ENCODE peak calls at places on chromosome 14, in four cellular contexts. One of them, this sample, is unnamed.
A peak's percentile ranks its signal among the peaks of the same experiment; 100 is the strongest.

GRCh38 chr14:101194356-101195308 is 291.1 kb upstream of the RTL1 start:
- DNase-seq in left lung: peak; percentile 20
- DNase-seq in psoas muscle: no peak
- DNase-seq in activated B cell treated with CpG ODN at 0.5 μM for 24 hours: no peak
- DNase-seq in this sample: no peak

GRCh38 chr14:24110060-24110459 is 4.5 kb upstream of the DCAF11 start:
- DNase-seq in psoas muscle: no peak
- DNase-seq in left lung: no peak
- DNase-seq in activated B cell treated with CpG ODN at 0.5 μM for 24 hours: no peak
- DNase-seq in this sample: no peak

GRCh38 chr14:70808402-70809237 is 693 bp downstream of the MAP3K9 start:
- DNase-seq in left lung: peak; percentile 43
- DNase-seq in psoas muscle: peak; percentile 57
- DNase-seq in activated B cell treated with CpG ODN at 0.5 μM for 24 hours: peak; percentile 44
- DNase-seq in this sample: peak; percentile 49

GRCh38 chr14:24351517-24351916 is 11.7 kb upstream of the RIPK3 start:
- DNase-seq in left lung: no peak
- DNase-seq in psoas muscle: no peak
- DNase-seq in activated B cell treated with CpG ODN at 0.5 μM for 24 hours: no peak
- DNase-seq in this sample: no peak

GRCh38 chr14:99261916-99262787 is 9.8 kb downstream of the BCL11B start:
- DNase-seq in left lung: no peak
- DNase-seq in psoas muscle: no peak
- DNase-seq in activated B cell treated with CpG ODN at 0.5 μM for 24 hours: no peak
- DNase-seq in this sample: no peak

GRCh38 chr14:104376202-104377140 is 203.1 kb upstream of the C14orf180 start:
- DNase-seq in psoas muscle: peak; percentile 28
- DNase-seq in left lung: no peak
- DNase-seq in activated B cell treated with CpG ODN at 0.5 μM for 24 hours: no peak
- DNase-seq in this sample: no peak

GRCh38 chr14:96888593-96888992 is 91.4 kb downstream of the VRK1 start:
- DNase-seq in psoas muscle: no peak
- DNase-seq in left lung: no peak
- DNase-seq in activated B cell treated with CpG ODN at 0.5 μM for 24 hours: no peak
- DNase-seq in this sample: no peak

GRCh38 chr14:24761141-24761540 is 127.2 kb upstream of the GZMB start:
- DNase-seq in activated B cell treated with CpG ODN at 0.5 μM for 24 hours: no peak
- DNase-seq in psoas muscle: no peak
- DNase-seq in left lung: no peak
- DNase-seq in this sample: no peak

GRCh38 chr14:31893156-31893813 is 183.8 kb upstream of the ARHGAP5 start:
- DNase-seq in psoas muscle: no peak
- DNase-seq in left lung: no peak
- DNase-seq in activated B cell treated with CpG ODN at 0.5 μM for 24 hours: no peak
- DNase-seq in this sample: peak; percentile 23

GRCh38 chr14:93301821-93302447 is 30.9 kb downstream of the BTBD7 start:
- DNase-seq in psoas muscle: no peak
- DNase-seq in activated B cell treated with CpG ODN at 0.5 μM for 24 hours: no peak
- DNase-seq in left lung: no peak
- DNase-seq in this sample: no peak

GRCh38 chr14:100375273-100375962 is 52.3 kb downstream of the SLC25A47 start:
- DNase-seq in left lung: peak; percentile 85
- DNase-seq in psoas muscle: peak; percentile 83
- DNase-seq in activated B cell treated with CpG ODN at 0.5 μM for 24 hours: peak; percentile 44
- DNase-seq in this sample: no peak

GRCh38 chr14:98834119-98834518 is 437.9 kb downstream of the BCL11B start:
- DNase-seq in psoas muscle: no peak
- DNase-seq in activated B cell treated with CpG ODN at 0.5 μM for 24 hours: no peak
- DNase-seq in left lung: no peak
- DNase-seq in this sample: no peak

GRCh38 chr14:95467657-95468056 is 48.8 kb downstream of the SYNE3 start:
- DNase-seq in psoas muscle: no peak
- DNase-seq in left lung: no peak
- DNase-seq in activated B cell treated with CpG ODN at 0.5 μM for 24 hours: no peak
- DNase-seq in this sample: no peak

GRCh38 chr14:85852900-85853299 is 323.0 kb downstream of the FLRT2 start:
- DNase-seq in psoas muscle: no peak
- DNase-seq in activated B cell treated with CpG ODN at 0.5 μM for 24 hours: no peak
- DNase-seq in left lung: no peak
- DNase-seq in this sample: no peak

GRCh38 chr14:85853996-85854526 is 324.1 kb downstream of the FLRT2 start:
- DNase-seq in psoas muscle: no peak
- DNase-seq in left lung: no peak
- DNase-seq in activated B cell treated with CpG ODN at 0.5 μM for 24 hours: no peak
- DNase-seq in this sample: no peak

GRCh38 chr14:85856430-85856829 is 326.5 kb downstream of the FLRT2 start:
- DNase-seq in psoas muscle: no peak
- DNase-seq in activated B cell treated with CpG ODN at 0.5 μM for 24 hours: no peak
- DNase-seq in left lung: no peak
- DNase-seq in this sample: no peak
- TF ChIP-seq CTCF in psoas muscle: no peak
- TF ChIP-seq CTCF in activated B cell treated with CpG ODN at 0.5 μM for 24 hours: no peak
- TF ChIP-seq CTCF in left lung: no peak
- TF ChIP-seq CTCF in this sample: peak; percentile 9

GRCh38 chr14:75002392-75003249 is at the start of gene EIF2B2:
- DNase-seq in psoas muscle: peak; percentile 99
- DNase-seq in left lung: peak; percentile 98
- DNase-seq in activated B cell treated with CpG ODN at 0.5 μM for 24 hours: peak; percentile 97
- DNase-seq in this sample: peak; percentile 96
- TF ChIP-seq CTCF in psoas muscle: peak; percentile 20
- TF ChIP-seq CTCF in left lung: peak; percentile 33
- TF ChIP-seq CTCF in activated B cell treated with CpG ODN at 0.5 μM for 24 hours: no peak
- TF ChIP-seq CTCF in this sample: peak; percentile 30

GRCh38 chr14:39433452-39433813 is 1.2 kb upstream of the FBXO33 start:
- DNase-seq in activated B cell treated with CpG ODN at 0.5 μM for 24 hours: no peak
- DNase-seq in left lung: no peak
- DNase-seq in psoas muscle: no peak
- DNase-seq in this sample: no peak

GRCh38 chr14:39431416-39432178 is 636 bp downstream of the FBXO33 start:
- DNase-seq in activated B cell treated with CpG ODN at 0.5 μM for 24 hours: no peak
- DNase-seq in left lung: peak; percentile 64
- DNase-seq in psoas muscle: peak; percentile 70
- DNase-seq in this sample: peak; percentile 43

GRCh38 chr14:39432179-39432618 is at the start of gene FBXO33:
- DNase-seq in activated B cell treated with CpG ODN at 0.5 μM for 24 hours: peak; percentile 96
- DNase-seq in left lung: peak; percentile 98
- DNase-seq in psoas muscle: peak; percentile 99
- DNase-seq in this sample: peak; percentile 87

GRCh38 chr14:39434401-39434800 is 2.2 kb upstream of the FBXO33 start:
- DNase-seq in psoas muscle: no peak
- DNase-seq in left lung: no peak
- DNase-seq in activated B cell treated with CpG ODN at 0.5 μM for 24 hours: no peak
- DNase-seq in this sample: no peak

GRCh38 chr14:39432619-39433451 is 602 bp upstream of the FBXO33 start:
- DNase-seq in psoas muscle: peak; percentile 95
- DNase-seq in left lung: peak; percentile 94
- DNase-seq in activated B cell treated with CpG ODN at 0.5 μM for 24 hours: peak; percentile 83
- DNase-seq in this sample: peak; percentile 86
- TF ChIP-seq CTCF in psoas muscle: peak; percentile 5
- TF ChIP-seq CTCF in left lung: no peak
- TF ChIP-seq CTCF in activated B cell treated with CpG ODN at 0.5 μM for 24 hours: no peak
- TF ChIP-seq CTCF in this sample: peak; percentile 19

DNA sequence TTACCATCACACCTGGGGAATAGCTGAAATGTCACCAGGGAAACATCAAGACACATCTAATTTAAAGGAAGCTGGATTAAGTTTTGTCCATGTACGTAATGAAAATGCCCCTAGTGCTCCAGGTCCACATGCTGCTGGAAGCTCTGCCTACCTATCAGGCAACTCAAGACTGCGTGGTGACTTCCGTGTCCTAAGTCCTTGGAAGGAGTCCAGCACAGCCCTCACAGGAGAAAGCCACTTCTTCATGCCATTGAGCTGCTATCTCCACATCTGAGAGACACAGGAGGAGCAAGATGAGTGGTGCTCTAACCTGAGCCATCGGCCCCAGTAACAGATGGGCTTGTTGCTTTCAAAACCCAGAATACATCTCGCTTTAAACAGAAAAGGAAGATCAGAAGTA is 316.4 kb downstream of the DPF3 start:
- DNase-seq in left lung: no peak
- DNase-seq in activated B cell treated with CpG ODN at 0.5 μM for 24 hours: no peak
- DNase-seq in psoas muscle: no peak
- DNase-seq in this sample: no peak
- TF ChIP-seq CTCF in left lung: no peak
- TF ChIP-seq CTCF in activated B cell treated with CpG ODN at 0.5 μM for 24 hours: no peak
- TF ChIP-seq CTCF in psoas muscle: no peak
- TF ChIP-seq CTCF in this sample: no peak

GRCh38 chr14:78595797-78596196 is 425.6 kb downstream of the NRXN3 start:
- DNase-seq in activated B cell treated with CpG ODN at 0.5 μM for 24 hours: no peak
- DNase-seq in psoas muscle: no peak
- DNase-seq in left lung: no peak
- DNase-seq in this sample: no peak
- TF ChIP-seq CTCF in activated B cell treated with CpG ODN at 0.5 μM for 24 hours: no peak
- TF ChIP-seq CTCF in psoas muscle: peak; percentile 20
- TF ChIP-seq CTCF in left lung: no peak
- TF ChIP-seq CTCF in this sample: peak; percentile 34

GRCh38 chr14:76546426-76547221 is 170.7 kb downstream of the ESRRB start:
- DNase-seq in psoas muscle: no peak
- DNase-seq in left lung: no peak
- DNase-seq in activated B cell treated with CpG ODN at 0.5 μM for 24 hours: no peak
- DNase-seq in this sample: peak; percentile 18
- TF ChIP-seq CTCF in psoas muscle: peak; percentile 40
- TF ChIP-seq CTCF in left lung: no peak
- TF ChIP-seq CTCF in activated B cell treated with CpG ODN at 0.5 μM for 24 hours: no peak
- TF ChIP-seq CTCF in this sample: peak; percentile 66